ENCODE peak calls at places on chromosomes 1 and 21, in seven cellular contexts. O is T follicular helper cell, S is NCI-H774, C is gastrocnemius medialis, W is GM23338, M is ovary, Y is epithelial cell of prostate. P is an unnamed sample.

GRCh38 chr1:155219592-155220031 is 11.1 kb downstream of the MTX1 start:
- DNase-seq in S (peak; percentile 67), O (no peak), Y (no peak), W (peak; percentile 73), C (no peak), M (peak; percentile 44), P (peak; percentile 50)

GRCh38 chr1:179926494-179927205 is 28.0 kb upstream of the CEP350 start:
- DNase-seq in C (no peak), O (no peak), S (no peak), W (no peak), Y (peak; percentile 52), M (no peak), P (no peak)

GRCh38 chr21:31795992-31796391 is 64.1 kb upstream of the SCAF4 start:
- DNase-seq in S (no peak), W (no peak), Y (no peak), M (no peak), C (no peak), O (no peak), P (no peak)

GRCh38 chr1:101158424-101158823 is 78.4 kb upstream of the S1PR1 start:
- DNase-seq in M (no peak), W (no peak), O (no peak), C (no peak), Y (no peak), S (no peak), P (no peak)

GRCh38 chr21:16841917-16842316 is 670.9 kb upstream of the CXADR start:
- DNase-seq in O (no peak), M (no peak), Y (no peak), S (no peak), C (no peak), W (no peak), P (no peak)

GRCh38 chr1:241323510-241323909 is 33.5 kb downstream of the RGS7 start:
- DNase-seq in C (no peak), S (no peak), Y (no peak), W (peak; percentile 83), O (no peak), M (peak; percentile 19), P (peak; percentile 80)

GRCh38 chr1:56806804-56807203 is 12.4 kb downstream of the FYB2 start:
- DNase-seq in Y (no peak), M (no peak), W (peak; percentile 30), S (no peak), O (no peak), C (no peak), P (no peak)

GRCh38 chr1:246836169-246836568 is 95.6 kb downstream of the AHCTF1 start:
- DNase-seq in S (no peak), Y (no peak), M (no peak), O (no peak), W (no peak), C (no peak), P (no peak)

GRCh38 chr1:205069371-205070125 is 14.7 kb downstream of the TMEM81 start:
- DNase-seq in S (no peak), W (no peak), Y (no peak), C (no peak), M (no peak), O (no peak), P (no peak)

GRCh38 chr1:98739762-98740161 is 78.2 kb downstream of the SNX7 start:
- DNase-seq in S (no peak), O (no peak), C (no peak), M (no peak), W (no peak), Y (peak; percentile 75), P (no peak)

GRCh38 chr1:85115933-85116332 is 67.6 kb upstream of the MCOLN3 start:
- DNase-seq in W (no peak), O (no peak), C (no peak), S (no peak), Y (no peak), M (no peak), P (no peak)

GRCh38 chr1:66938618-66939017 is 13.8 kb downstream of the MIER1 start:
- DNase-seq in M (no peak), S (no peak), W (no peak), C (no peak), O (no peak), Y (no peak), P (no peak)

GRCh38 chr21:45467221-45467779 is 62.3 kb downstream of the COL18A1 start:
- DNase-seq in S (no peak), O (no peak), Y (no peak), C (no peak), M (no peak), W (no peak), P (no peak)